ENCODE peak calls at places on chromosome 11, in seven cellular contexts. D is choroid plexus epithelial cell, C is fibroblast of mammary gland, H is Caco-2, Z is AG09309, R is GM23338, X is fibroblast of the aortic adventitia. F is an unnamed sample.
A peak's percentile ranks its signal among the peaks of the same experiment; 100 is the strongest.

GRCh38 chr11:117796456-117797428 is at the start of gene DSCAML1:
- DNase-seq in D (no peak), C (no peak), H (no peak), Z (no peak), R (peak; percentile 70), X (no peak), F (no peak)

GRCh38 chr11:73463359-73463758 is 87.2 kb downstream of the RELT start:
- DNase-seq in D (peak; percentile 69), C (peak; percentile 60), H (no peak), Z (peak; percentile 40), R (no peak), X (peak; percentile 69), F (peak; percentile 48)

GRCh38 chr11:102421262-102421661 is 31.3 kb downstream of the TMEM123 start:
- DNase-seq in D (no peak), C (no peak), H (no peak), Z (no peak), R (no peak), X (no peak), F (no peak)

GRCh38 chr11:104772806-104773241 is 125.4 kb downstream of the CASP12 start:
- DNase-seq in D (peak; percentile 95), C (peak; percentile 96), H (no peak), Z (peak; percentile 79), R (no peak), X (peak; percentile 75), F (peak; percentile 80)

GRCh38 chr11:105109855-105110750 is 29.5 kb downstream of the CARD18 start:
- DNase-seq in D (no peak), C (peak; percentile 33), H (no peak), Z (no peak), R (no peak), X (peak; percentile 56), F (peak; percentile 79)

GRCh38 chr11:62171261-62171723 is 18.7 kb upstream of the SCGB1D1 start:
- DNase-seq in D (peak; percentile 88), C (peak; percentile 82), H (peak; percentile 80), Z (peak; percentile 18), R (peak; percentile 96), X (peak; percentile 84), F (peak; percentile 85)

GRCh38 chr11:35050596-35050995 is 88.4 kb upstream of the CD44 start:
- DNase-seq in D (peak; percentile 26), C (no peak), H (no peak), Z (no peak), R (no peak), X (no peak), F (no peak)

GRCh38 chr11:132862137-132862536 is 670.2 kb downstream of the OPCML start:
- DNase-seq in D (no peak), C (no peak), H (no peak), Z (no peak), R (no peak), X (no peak), F (no peak)

GRCh38 chr11:78812513-78813293 is 238.0 kb upstream of the NARS2 start:
- DNase-seq in D (peak; percentile 51), C (no peak), H (no peak), Z (no peak), R (peak; percentile 28), X (no peak), F (no peak)

GRCh38 chr11:28696591-28696990 is 588.4 kb downstream of the METTL15 start:
- DNase-seq in D (no peak), C (no peak), H (no peak), Z (no peak), R (no peak), X (no peak), F (no peak)

GRCh38 chr11:16871368-16871767 is 132.9 kb downstream of the C11orf58 start:
- DNase-seq in D (peak; percentile 8), C (no peak), H (no peak), Z (no peak), R (no peak), X (no peak), F (peak; percentile 13)

GRCh38 chr11:66986178-66986545 is 11.1 kb downstream of the C11orf86 start:
- DNase-seq in D (no peak), C (no peak), H (no peak), Z (no peak), R (no peak), X (no peak), F (no peak)

GRCh38 chr11:126072821-126073594 is 10.3 kb upstream of the CDON start:
- DNase-seq in D (no peak), C (no peak), H (no peak), Z (no peak), R (no peak), X (no peak), F (no peak)

GRCh38 chr11:76214968-76215548 is 8.8 kb upstream of the WNT11 start:
- DNase-seq in D (no peak), C (no peak), H (no peak), Z (no peak), R (no peak), X (no peak), F (no peak)

GRCh38 chr11:60915250-60915914 is 1.4 kb downstream of the TMEM109 start:
- DNase-seq in D (peak; percentile 44), C (peak; percentile 55), H (peak; percentile 48), Z (no peak), R (peak; percentile 85), X (peak; percentile 71), F (peak; percentile 62)

GRCh38 chr11:67613960-67614715 is 7.4 kb downstream of the NDUFV1 start:
- DNase-seq in D (peak; percentile 60), C (peak; percentile 24), H (peak; percentile 74), Z (no peak), R (peak; percentile 87), X (peak; percentile 31), F (peak; percentile 48)

GRCh38 chr11:2122222-2122906 is 16.8 kb downstream of the IGF2 start:
- DNase-seq in D (peak; percentile 55), C (no peak), H (no peak), Z (peak; percentile 14), R (no peak), X (peak; percentile 20), F (peak; percentile 57)

GRCh38 chr11:132125855-132126841 is 755.7 kb downstream of the NTM start:
- DNase-seq in D (peak; percentile 33), C (peak; percentile 33), H (no peak), Z (no peak), R (peak; percentile 87), X (peak; percentile 51), F (peak; percentile 49)

GRCh38 chr11:69027704-69028372 is 14.8 kb upstream of the MRGPRF start:
- DNase-seq in D (peak; percentile 94), C (no peak), H (peak; percentile 66), Z (no peak), R (no peak), X (no peak), F (no peak)

GRCh38 chr11:98455500-98456186 is 565.1 kb upstream of the CNTN5 start:
- DNase-seq in D (peak; percentile 1), C (no peak), H (no peak), Z (no peak), R (peak; percentile 81), X (no peak), F (no peak)

GRCh38 chr11:17518366-17518765 is 25.9 kb downstream of the USH1C start:
- DNase-seq in D (no peak), C (no peak), H (no peak), Z (no peak), R (no peak), X (no peak), F (no peak)

GRCh38 chr11:134504146-134504905 is 92.3 kb upstream of the B3GAT1 start:
- DNase-seq in D (no peak), C (no peak), H (peak; percentile 25), Z (no peak), R (no peak), X (no peak), F (no peak)

GRCh38 chr11:72569966-72570892 is 104.0 kb downstream of the PDE2A start:
- DNase-seq in D (peak; percentile 92), C (peak; percentile 92), H (peak; percentile 86), Z (peak; percentile 57), R (no peak), X (peak; percentile 88), F (peak; percentile 71)

GRCh38 chr11:64227405-64227956 is 1.4 kb downstream of the NUDT22 start:
- DNase-seq in D (no peak), C (no peak), H (no peak), Z (no peak), R (no peak), X (no peak), F (no peak)

GRCh38 chr11:5369793-5370192 is 13.8 kb upstream of the OR51M1 start:
- DNase-seq in D (peak; percentile 88), C (peak; percentile 57), H (no peak), Z (no peak), R (peak; percentile 34), X (peak; percentile 77), F (peak; percentile 64)
- TF ChIP-seq CTCF in D (peak; percentile 83), C (peak; percentile 41), H (peak; percentile 20), Z (peak; percentile 57), R (peak; percentile 62), X (peak; percentile 68), F (peak; percentile 50)

DNA sequence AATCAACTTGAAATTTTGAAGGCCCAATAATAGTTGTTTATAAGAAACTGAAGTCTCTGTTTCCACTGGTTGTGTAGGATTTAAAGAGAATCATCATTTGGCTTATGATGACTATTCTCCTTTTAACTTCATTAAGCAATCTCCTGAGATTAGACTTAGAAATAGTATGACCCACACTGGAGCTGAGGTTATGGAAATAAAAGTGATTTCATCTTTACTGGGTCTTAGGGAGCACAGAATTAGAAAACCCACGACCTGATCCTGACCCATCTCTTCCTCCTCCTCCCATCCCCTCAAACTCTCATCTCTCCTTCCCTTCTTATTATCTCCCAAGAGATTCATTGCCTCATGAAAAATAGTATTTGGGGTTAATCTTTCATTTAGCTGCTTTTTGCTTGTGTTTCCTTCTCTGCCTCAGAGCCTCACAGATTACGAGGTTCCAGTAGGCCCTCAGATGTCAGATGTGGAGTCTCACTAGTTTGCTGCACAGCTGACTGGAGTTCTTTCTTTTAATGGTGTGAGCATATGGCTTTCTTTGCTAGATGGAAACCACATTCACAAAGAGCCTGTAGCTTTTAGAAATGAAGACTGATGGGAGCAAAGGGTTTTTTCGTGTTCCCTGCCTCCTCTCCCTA is 85.0 kb downstream of the ALX4 start:
- DNase-seq in D (no peak), C (peak; percentile 58), H (no peak), Z (no peak), R (no peak), X (no peak), F (peak; percentile 44)
- H3K4me3 ChIP-seq in D (no peak overlapping the region), C (no peak overlapping the region), H (no peak overlapping the region), Z (no peak overlapping the region), R (no peak overlapping the region), X (no peak overlapping the region), F (no peak overlapping the region)

DNA sequence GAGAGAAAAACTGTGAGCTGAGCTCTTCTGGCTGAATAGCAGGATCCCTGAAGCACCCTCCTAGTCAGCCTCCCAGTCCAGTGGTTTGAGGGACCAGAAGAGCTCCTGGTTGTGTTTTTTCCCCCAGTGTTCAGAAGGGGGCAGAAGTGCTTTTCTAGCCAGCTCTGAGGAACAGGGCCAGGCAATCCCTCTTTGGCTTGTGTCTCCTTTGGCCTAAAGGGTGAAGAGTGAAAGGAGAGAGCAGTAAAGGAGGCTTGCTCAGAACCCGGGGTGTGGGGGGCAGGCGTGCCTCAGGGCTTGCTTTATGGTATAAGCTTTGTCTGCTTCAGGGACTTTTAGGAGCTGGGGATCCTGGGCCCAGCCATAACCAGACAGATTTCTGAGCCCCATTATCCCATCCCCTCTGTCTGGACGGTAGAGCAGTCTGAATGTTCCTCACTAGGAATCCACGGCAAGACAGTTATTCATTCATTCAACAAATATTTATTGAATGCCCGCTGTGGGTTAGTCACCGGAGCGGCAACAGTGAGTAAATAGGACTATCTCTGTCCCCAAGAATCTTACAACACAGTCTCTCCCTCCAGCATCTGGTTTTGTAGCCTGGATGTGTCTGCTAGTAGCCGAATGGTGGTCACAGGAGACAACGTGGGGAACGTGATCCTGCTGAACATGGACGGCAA is 14.5 kb downstream of the ACP2 start:
- DNase-seq in D (peak; percentile 76), C (peak; percentile 79), H (no peak), Z (no peak), R (peak; percentile 68), X (peak; percentile 74), F (peak; percentile 85)
- TF ChIP-seq CTCF in D (peak; percentile 70), C (peak; percentile 56), H (peak; percentile 50), Z (peak; percentile 61), R (peak; percentile 65), X (peak; percentile 56), F (peak; percentile 46)

GRCh38 chr11:95279921-95280861 is 49.2 kb upstream of the SESN3 start:
- DNase-seq in D (peak; percentile 31), C (no peak), H (no peak), Z (no peak), R (peak; percentile 62), X (peak; percentile 65), F (no peak)
- H3K4me3 ChIP-seq in D (no peak overlapping the region), C (no peak overlapping the region), H (no peak overlapping the region), Z (no peak overlapping the region), R (no peak overlapping the region), X (no peak overlapping the region), F (no peak overlapping the region)